ENCODE peak calls at places on chromosomes 5 and 9, in nine cellular contexts. One of them, this sample, is unnamed.

GRCh38 chr9:85319946-85320345 is 421.8 kb downstream of the AGTPBP1 start:
- DNase-seq in B cell: no peak
- DNase-seq in bronchial epithelial cell: no peak
- DNase-seq in activated T-helper 1 cell treated with anti-CD3 and anti-CD28 coated beads, Interleukin-12 subunit alpha, Interleukin-12 subunit beta, Interleukin-2, Interleukin-4 antibody, amounts not matched to agents 30 ng/mL and 10 ng/mL and 1 ng/mL, durations not matched to agents 14 hours and 24 hours and 36 hours: no peak
- DNase-seq in choroid plexus epithelial cell: no peak
- DNase-seq in central memory CD4-positive, alpha-beta T cell: no peak
- DNase-seq in kidney epithelial cell: no peak
- DNase-seq in ELF-1: no peak
- DNase-seq in NCI-H1105: no peak
- DNase-seq in this sample: no peak

GRCh38 chr5:78540335-78541057 is 108.1 kb downstream of the LHFPL2 start:
- DNase-seq in B cell: no peak
- DNase-seq in bronchial epithelial cell: no peak
- DNase-seq in activated T-helper 1 cell treated with anti-CD3 and anti-CD28 coated beads, Interleukin-12 subunit alpha, Interleukin-12 subunit beta, Interleukin-2, Interleukin-4 antibody, amounts not matched to agents 30 ng/mL and 10 ng/mL and 1 ng/mL, durations not matched to agents 14 hours and 24 hours and 36 hours: no peak
- DNase-seq in choroid plexus epithelial cell: no peak
- DNase-seq in central memory CD4-positive, alpha-beta T cell: no peak
- DNase-seq in kidney epithelial cell: no peak
- DNase-seq in ELF-1: peak
- DNase-seq in NCI-H1105: no peak
- DNase-seq in this sample: no peak

GRCh38 chr9:98811051-98811650 is 3.7 kb downstream of the GALNT12 start:
- DNase-seq in B cell: no peak
- DNase-seq in bronchial epithelial cell: peak
- DNase-seq in activated T-helper 1 cell treated with anti-CD3 and anti-CD28 coated beads, Interleukin-12 subunit alpha, Interleukin-12 subunit beta, Interleukin-2, Interleukin-4 antibody, amounts not matched to agents 30 ng/mL and 10 ng/mL and 1 ng/mL, durations not matched to agents 14 hours and 24 hours and 36 hours: no peak
- DNase-seq in choroid plexus epithelial cell: peak
- DNase-seq in central memory CD4-positive, alpha-beta T cell: no peak
- DNase-seq in kidney epithelial cell: no peak
- DNase-seq in ELF-1: no peak
- DNase-seq in NCI-H1105: no peak
- DNase-seq in this sample: no peak

GRCh38 chr5:53463909-53464621 is 16.4 kb upstream of the FST start:
- DNase-seq in B cell: no peak
- DNase-seq in bronchial epithelial cell: no peak
- DNase-seq in activated T-helper 1 cell treated with anti-CD3 and anti-CD28 coated beads, Interleukin-12 subunit alpha, Interleukin-12 subunit beta, Interleukin-2, Interleukin-4 antibody, amounts not matched to agents 30 ng/mL and 10 ng/mL and 1 ng/mL, durations not matched to agents 14 hours and 24 hours and 36 hours: no peak
- DNase-seq in choroid plexus epithelial cell: no peak
- DNase-seq in central memory CD4-positive, alpha-beta T cell: no peak
- DNase-seq in kidney epithelial cell: no peak
- DNase-seq in ELF-1: no peak
- DNase-seq in NCI-H1105: no peak
- DNase-seq in this sample: no peak

GRCh38 chr9:114007991-114008666 is 70.0 kb downstream of the AMBP start:
- DNase-seq in B cell: no peak
- DNase-seq in bronchial epithelial cell: no peak
- DNase-seq in activated T-helper 1 cell treated with anti-CD3 and anti-CD28 coated beads, Interleukin-12 subunit alpha, Interleukin-12 subunit beta, Interleukin-2, Interleukin-4 antibody, amounts not matched to agents 30 ng/mL and 10 ng/mL and 1 ng/mL, durations not matched to agents 14 hours and 24 hours and 36 hours: no peak
- DNase-seq in choroid plexus epithelial cell: no peak
- DNase-seq in central memory CD4-positive, alpha-beta T cell: no peak
- DNase-seq in kidney epithelial cell: no peak
- DNase-seq in ELF-1: no peak
- DNase-seq in NCI-H1105: no peak
- DNase-seq in this sample: no peak

GRCh38 chr5:124932791-124933600 is 186.6 kb upstream of the ZNF608 start:
- DNase-seq in B cell: no peak
- DNase-seq in bronchial epithelial cell: no peak
- DNase-seq in activated T-helper 1 cell treated with anti-CD3 and anti-CD28 coated beads, Interleukin-12 subunit alpha, Interleukin-12 subunit beta, Interleukin-2, Interleukin-4 antibody, amounts not matched to agents 30 ng/mL and 10 ng/mL and 1 ng/mL, durations not matched to agents 14 hours and 24 hours and 36 hours: no peak
- DNase-seq in choroid plexus epithelial cell: no peak
- DNase-seq in central memory CD4-positive, alpha-beta T cell: no peak
- DNase-seq in kidney epithelial cell: no peak
- DNase-seq in ELF-1: no peak
- DNase-seq in NCI-H1105: no peak
- DNase-seq in this sample: no peak

GRCh38 chr9:37408933-37409710 is 13.4 kb upstream of the GRHPR start:
- DNase-seq in B cell: peak
- DNase-seq in bronchial epithelial cell: no peak
- DNase-seq in activated T-helper 1 cell treated with anti-CD3 and anti-CD28 coated beads, Interleukin-12 subunit alpha, Interleukin-12 subunit beta, Interleukin-2, Interleukin-4 antibody, amounts not matched to agents 30 ng/mL and 10 ng/mL and 1 ng/mL, durations not matched to agents 14 hours and 24 hours and 36 hours: peak
- DNase-seq in choroid plexus epithelial cell: no peak
- DNase-seq in central memory CD4-positive, alpha-beta T cell: peak
- DNase-seq in kidney epithelial cell: no peak
- DNase-seq in ELF-1: no peak
- DNase-seq in NCI-H1105: no peak
- DNase-seq in this sample: no peak

GRCh38 chr5:31809037-31809910 is 170.3 kb downstream of the PDZD2 start:
- DNase-seq in B cell: no peak
- DNase-seq in bronchial epithelial cell: peak
- DNase-seq in activated T-helper 1 cell treated with anti-CD3 and anti-CD28 coated beads, Interleukin-12 subunit alpha, Interleukin-12 subunit beta, Interleukin-2, Interleukin-4 antibody, amounts not matched to agents 30 ng/mL and 10 ng/mL and 1 ng/mL, durations not matched to agents 14 hours and 24 hours and 36 hours: no peak
- DNase-seq in choroid plexus epithelial cell: peak
- DNase-seq in central memory CD4-positive, alpha-beta T cell: no peak
- DNase-seq in kidney epithelial cell: peak
- DNase-seq in ELF-1: peak
- DNase-seq in NCI-H1105: peak
- DNase-seq in this sample: peak

GRCh38 chr5:67104859-67105258 is 91.7 kb downstream of the CD180 start:
- DNase-seq in B cell: no peak
- DNase-seq in bronchial epithelial cell: peak
- DNase-seq in activated T-helper 1 cell treated with anti-CD3 and anti-CD28 coated beads, Interleukin-12 subunit alpha, Interleukin-12 subunit beta, Interleukin-2, Interleukin-4 antibody, amounts not matched to agents 30 ng/mL and 10 ng/mL and 1 ng/mL, durations not matched to agents 14 hours and 24 hours and 36 hours: no peak
- DNase-seq in choroid plexus epithelial cell: peak
- DNase-seq in central memory CD4-positive, alpha-beta T cell: no peak
- DNase-seq in kidney epithelial cell: no peak
- DNase-seq in ELF-1: no peak
- DNase-seq in NCI-H1105: no peak
- DNase-seq in this sample: no peak

GRCh38 chr9:97721396-97721795 is 24.3 kb upstream of the XPA start:
- DNase-seq in B cell: no peak
- DNase-seq in bronchial epithelial cell: no peak
- DNase-seq in activated T-helper 1 cell treated with anti-CD3 and anti-CD28 coated beads, Interleukin-12 subunit alpha, Interleukin-12 subunit beta, Interleukin-2, Interleukin-4 antibody, amounts not matched to agents 30 ng/mL and 10 ng/mL and 1 ng/mL, durations not matched to agents 14 hours and 24 hours and 36 hours: no peak
- DNase-seq in choroid plexus epithelial cell: peak
- DNase-seq in central memory CD4-positive, alpha-beta T cell: no peak
- DNase-seq in kidney epithelial cell: no peak
- DNase-seq in ELF-1: no peak
- DNase-seq in NCI-H1105: no peak
- DNase-seq in this sample: no peak

GRCh38 chr5:69276422-69277174 is 41.9 kb downstream of the CDK7 start:
- DNase-seq in B cell: no peak
- DNase-seq in bronchial epithelial cell: no peak
- DNase-seq in activated T-helper 1 cell treated with anti-CD3 and anti-CD28 coated beads, Interleukin-12 subunit alpha, Interleukin-12 subunit beta, Interleukin-2, Interleukin-4 antibody, amounts not matched to agents 30 ng/mL and 10 ng/mL and 1 ng/mL, durations not matched to agents 14 hours and 24 hours and 36 hours: no peak
- DNase-seq in choroid plexus epithelial cell: peak
- DNase-seq in central memory CD4-positive, alpha-beta T cell: no peak
- DNase-seq in kidney epithelial cell: no peak
- DNase-seq in ELF-1: no peak
- DNase-seq in NCI-H1105: no peak
- DNase-seq in this sample: no peak

GRCh38 chr9:76700916-76701315 is 63.3 kb upstream of the PCA3 start:
- DNase-seq in B cell: no peak
- DNase-seq in bronchial epithelial cell: no peak
- DNase-seq in activated T-helper 1 cell treated with anti-CD3 and anti-CD28 coated beads, Interleukin-12 subunit alpha, Interleukin-12 subunit beta, Interleukin-2, Interleukin-4 antibody, amounts not matched to agents 30 ng/mL and 10 ng/mL and 1 ng/mL, durations not matched to agents 14 hours and 24 hours and 36 hours: no peak
- DNase-seq in choroid plexus epithelial cell: no peak
- DNase-seq in central memory CD4-positive, alpha-beta T cell: no peak
- DNase-seq in kidney epithelial cell: no peak
- DNase-seq in ELF-1: no peak
- DNase-seq in NCI-H1105: no peak
- DNase-seq in this sample: no peak

GRCh38 chr9:87865626-87866025 is 17.1 kb upstream of the SPATA31E1 start:
- DNase-seq in B cell: no peak
- DNase-seq in bronchial epithelial cell: no peak
- DNase-seq in activated T-helper 1 cell treated with anti-CD3 and anti-CD28 coated beads, Interleukin-12 subunit alpha, Interleukin-12 subunit beta, Interleukin-2, Interleukin-4 antibody, amounts not matched to agents 30 ng/mL and 10 ng/mL and 1 ng/mL, durations not matched to agents 14 hours and 24 hours and 36 hours: no peak
- DNase-seq in choroid plexus epithelial cell: no peak
- DNase-seq in central memory CD4-positive, alpha-beta T cell: no peak
- DNase-seq in kidney epithelial cell: no peak
- DNase-seq in ELF-1: no peak
- DNase-seq in NCI-H1105: no peak
- DNase-seq in this sample: no peak

GRCh38 chr5:171599396-171599795 is 179.9 kb downstream of the FGF18 start:
- DNase-seq in B cell: no peak
- DNase-seq in bronchial epithelial cell: no peak
- DNase-seq in activated T-helper 1 cell treated with anti-CD3 and anti-CD28 coated beads, Interleukin-12 subunit alpha, Interleukin-12 subunit beta, Interleukin-2, Interleukin-4 antibody, amounts not matched to agents 30 ng/mL and 10 ng/mL and 1 ng/mL, durations not matched to agents 14 hours and 24 hours and 36 hours: no peak
- DNase-seq in choroid plexus epithelial cell: no peak
- DNase-seq in central memory CD4-positive, alpha-beta T cell: no peak
- DNase-seq in kidney epithelial cell: no peak
- DNase-seq in ELF-1: no peak
- DNase-seq in NCI-H1105: no peak
- DNase-seq in this sample: no peak

GRCh38 chr5:76720988-76721569 is 5.2 kb downstream of the F2R start:
- DNase-seq in B cell: no peak
- DNase-seq in bronchial epithelial cell: no peak
- DNase-seq in activated T-helper 1 cell treated with anti-CD3 and anti-CD28 coated beads, Interleukin-12 subunit alpha, Interleukin-12 subunit beta, Interleukin-2, Interleukin-4 antibody, amounts not matched to agents 30 ng/mL and 10 ng/mL and 1 ng/mL, durations not matched to agents 14 hours and 24 hours and 36 hours: no peak
- DNase-seq in choroid plexus epithelial cell: no peak
- DNase-seq in central memory CD4-positive, alpha-beta T cell: no peak
- DNase-seq in kidney epithelial cell: no peak
- DNase-seq in ELF-1: no peak
- DNase-seq in NCI-H1105: no peak
- DNase-seq in this sample: no peak

GRCh38 chr5:108925073-108925472 is 177.4 kb downstream of the FER start:
- DNase-seq in B cell: no peak
- DNase-seq in bronchial epithelial cell: no peak
- DNase-seq in activated T-helper 1 cell treated with anti-CD3 and anti-CD28 coated beads, Interleukin-12 subunit alpha, Interleukin-12 subunit beta, Interleukin-2, Interleukin-4 antibody, amounts not matched to agents 30 ng/mL and 10 ng/mL and 1 ng/mL, durations not matched to agents 14 hours and 24 hours and 36 hours: no peak
- DNase-seq in choroid plexus epithelial cell: no peak
- DNase-seq in central memory CD4-positive, alpha-beta T cell: no peak
- DNase-seq in kidney epithelial cell: no peak
- DNase-seq in ELF-1: no peak
- DNase-seq in NCI-H1105: no peak
- DNase-seq in this sample: no peak

GRCh38 chr9:35406183-35406959 is 83.5 kb upstream of the RUSC2 start:
- DNase-seq in B cell: no peak
- DNase-seq in bronchial epithelial cell: peak
- DNase-seq in activated T-helper 1 cell treated with anti-CD3 and anti-CD28 coated beads, Interleukin-12 subunit alpha, Interleukin-12 subunit beta, Interleukin-2, Interleukin-4 antibody, amounts not matched to agents 30 ng/mL and 10 ng/mL and 1 ng/mL, durations not matched to agents 14 hours and 24 hours and 36 hours: peak
- DNase-seq in choroid plexus epithelial cell: peak
- DNase-seq in central memory CD4-positive, alpha-beta T cell: no peak
- DNase-seq in kidney epithelial cell: no peak
- DNase-seq in ELF-1: peak
- DNase-seq in NCI-H1105: no peak
- DNase-seq in this sample: peak

GRCh38 chr5:36692791-36693763 is 86.7 kb downstream of the SLC1A3 start:
- DNase-seq in B cell: peak
- DNase-seq in bronchial epithelial cell: peak
- DNase-seq in activated T-helper 1 cell treated with anti-CD3 and anti-CD28 coated beads, Interleukin-12 subunit alpha, Interleukin-12 subunit beta, Interleukin-2, Interleukin-4 antibody, amounts not matched to agents 30 ng/mL and 10 ng/mL and 1 ng/mL, durations not matched to agents 14 hours and 24 hours and 36 hours: no peak
- DNase-seq in choroid plexus epithelial cell: peak
- DNase-seq in central memory CD4-positive, alpha-beta T cell: no peak
- DNase-seq in kidney epithelial cell: no peak
- DNase-seq in ELF-1: peak
- DNase-seq in NCI-H1105: no peak
- DNase-seq in this sample: peak